ENCODE peak calls at places on chromosomes 7 and 10, in nine cellular contexts. One of them, this sample, is unnamed. For H3K9me3, the result is how much of the 10 kb centered on the place peaks cover.

GRCh38 chr10:104076743-104077160 is 8.9 kb downstream of the COL17A1 start:
- DNase-seq in GM23248: peak
- DNase-seq in neuronal stem cell: peak
- DNase-seq in tibial nerve: peak
- DNase-seq in naive thymus-derived CD4-positive, alpha-beta T cell: no peak
- DNase-seq in Peyer's patch: no peak
- DNase-seq in AG04450: no peak
- DNase-seq in upper lobe of right lung: no peak
- DNase-seq in PC-9: no peak
- DNase-seq in this sample: no peak

GRCh38 chr7:5643280-5643679 is 138.2 kb downstream of the RNF216 start:
- DNase-seq in upper lobe of right lung: no peak
- DNase-seq in Peyer's patch: peak
- DNase-seq in tibial nerve: no peak
- DNase-seq in GM23248: no peak
- DNase-seq in naive thymus-derived CD4-positive, alpha-beta T cell: peak
- DNase-seq in AG04450: no peak
- DNase-seq in neuronal stem cell: no peak
- DNase-seq in PC-9: peak
- DNase-seq in this sample: peak

GRCh38 chr10:21173964-21174669 is 277.0 kb upstream of the NEBL start:
- DNase-seq in neuronal stem cell: peak
- DNase-seq in tibial nerve: no peak
- DNase-seq in GM23248: peak
- DNase-seq in PC-9: peak
- DNase-seq in upper lobe of right lung: peak
- DNase-seq in Peyer's patch: no peak
- DNase-seq in AG04450: no peak
- DNase-seq in naive thymus-derived CD4-positive, alpha-beta T cell: no peak
- DNase-seq in this sample: no peak

GRCh38 chr10:20289055-20289454 is 472.8 kb downstream of the PLXDC2 start:
- DNase-seq in naive thymus-derived CD4-positive, alpha-beta T cell: no peak
- DNase-seq in neuronal stem cell: no peak
- DNase-seq in PC-9: no peak
- DNase-seq in upper lobe of right lung: no peak
- DNase-seq in Peyer's patch: no peak
- DNase-seq in AG04450: no peak
- DNase-seq in tibial nerve: no peak
- DNase-seq in GM23248: no peak
- DNase-seq in this sample: no peak

GRCh38 chr7:94344826-94345225 is 49.9 kb upstream of the COL1A2 start:
- DNase-seq in tibial nerve: no peak
- DNase-seq in upper lobe of right lung: no peak
- DNase-seq in naive thymus-derived CD4-positive, alpha-beta T cell: no peak
- DNase-seq in PC-9: no peak
- DNase-seq in GM23248: peak
- DNase-seq in neuronal stem cell: no peak
- DNase-seq in Peyer's patch: no peak
- DNase-seq in AG04450: no peak
- DNase-seq in this sample: no peak

GRCh38 chr7:87499494-87499893 is 24.0 kb upstream of the ABCB4 start:
- DNase-seq in GM23248: no peak
- DNase-seq in upper lobe of right lung: no peak
- DNase-seq in Peyer's patch: no peak
- DNase-seq in PC-9: no peak
- DNase-seq in AG04450: no peak
- DNase-seq in tibial nerve: no peak
- DNase-seq in neuronal stem cell: no peak
- DNase-seq in naive thymus-derived CD4-positive, alpha-beta T cell: no peak
- DNase-seq in this sample: no peak

GRCh38 chr10:74924251-74924954 is 98.0 kb downstream of the KAT6B start:
- DNase-seq in upper lobe of right lung: no peak
- DNase-seq in tibial nerve: no peak
- DNase-seq in Peyer's patch: no peak
- DNase-seq in neuronal stem cell: no peak
- DNase-seq in AG04450: peak
- DNase-seq in GM23248: peak
- DNase-seq in PC-9: peak
- DNase-seq in naive thymus-derived CD4-positive, alpha-beta T cell: no peak
- DNase-seq in this sample: no peak

GRCh38 chr7:110881731-110882130 is 209.2 kb upstream of the LRRN3 start:
- DNase-seq in PC-9: no peak
- DNase-seq in upper lobe of right lung: no peak
- DNase-seq in Peyer's patch: no peak
- DNase-seq in AG04450: no peak
- DNase-seq in neuronal stem cell: no peak
- DNase-seq in GM23248: no peak
- DNase-seq in naive thymus-derived CD4-positive, alpha-beta T cell: no peak
- DNase-seq in tibial nerve: no peak
- DNase-seq in this sample: no peak

GRCh38 chr7:32253245-32253644 is 183.0 kb upstream of the PDE1C start:
- DNase-seq in tibial nerve: no peak
- DNase-seq in PC-9: no peak
- DNase-seq in Peyer's patch: no peak
- DNase-seq in neuronal stem cell: no peak
- DNase-seq in naive thymus-derived CD4-positive, alpha-beta T cell: no peak
- DNase-seq in GM23248: no peak
- DNase-seq in upper lobe of right lung: no peak
- DNase-seq in AG04450: no peak
- DNase-seq in this sample: no peak

GRCh38 chr10:112349521-112350085 is 24.3 kb upstream of the ACSL5 start:
- DNase-seq in GM23248: no peak
- DNase-seq in naive thymus-derived CD4-positive, alpha-beta T cell: no peak
- DNase-seq in upper lobe of right lung: no peak
- DNase-seq in tibial nerve: no peak
- DNase-seq in neuronal stem cell: no peak
- DNase-seq in AG04450: no peak
- DNase-seq in Peyer's patch: no peak
- DNase-seq in PC-9: no peak
- DNase-seq in this sample: no peak

GRCh38 chr7:55533050-55533728 is 39.1 kb downstream of the VOPP1 start:
- DNase-seq in neuronal stem cell: no peak
- DNase-seq in AG04450: no peak
- DNase-seq in PC-9: peak
- DNase-seq in upper lobe of right lung: no peak
- DNase-seq in naive thymus-derived CD4-positive, alpha-beta T cell: peak
- DNase-seq in Peyer's patch: peak
- DNase-seq in GM23248: peak
- DNase-seq in tibial nerve: no peak
- DNase-seq in this sample: peak

GRCh38 chr7:111953611-111954010 is 252.6 kb downstream of the DOCK4 start:
- DNase-seq in upper lobe of right lung: no peak
- DNase-seq in neuronal stem cell: no peak
- DNase-seq in naive thymus-derived CD4-positive, alpha-beta T cell: no peak
- DNase-seq in Peyer's patch: no peak
- DNase-seq in PC-9: no peak
- DNase-seq in GM23248: peak
- DNase-seq in tibial nerve: no peak
- DNase-seq in AG04450: no peak
- DNase-seq in this sample: no peak

GRCh38 chr7:125847706-125848105 is 918.1 kb upstream of the POT1 start:
- DNase-seq in AG04450: no peak
- DNase-seq in neuronal stem cell: no peak
- DNase-seq in tibial nerve: no peak
- DNase-seq in PC-9: no peak
- DNase-seq in upper lobe of right lung: no peak
- DNase-seq in Peyer's patch: no peak
- DNase-seq in GM23248: no peak
- DNase-seq in naive thymus-derived CD4-positive, alpha-beta T cell: no peak
- DNase-seq in this sample: no peak

GRCh38 chr7:47337531-47337930 is 244.4 kb downstream of the TNS3 start:
- DNase-seq in upper lobe of right lung: no peak
- DNase-seq in neuronal stem cell: no peak
- DNase-seq in GM23248: peak
- DNase-seq in tibial nerve: no peak
- DNase-seq in Peyer's patch: no peak
- DNase-seq in PC-9: no peak
- DNase-seq in AG04450: no peak
- DNase-seq in naive thymus-derived CD4-positive, alpha-beta T cell: no peak
- DNase-seq in this sample: no peak

GRCh38 chr7:47337021-47337492 is 244.9 kb downstream of the TNS3 start:
- DNase-seq in Peyer's patch: no peak
- DNase-seq in upper lobe of right lung: no peak
- DNase-seq in AG04450: no peak
- DNase-seq in GM23248: no peak
- DNase-seq in tibial nerve: no peak
- DNase-seq in naive thymus-derived CD4-positive, alpha-beta T cell: no peak
- DNase-seq in PC-9: no peak
- DNase-seq in neuronal stem cell: no peak
- DNase-seq in this sample: no peak

GRCh38 chr7:47335557-47336177 is 246.2 kb downstream of the TNS3 start:
- DNase-seq in AG04450: no peak
- DNase-seq in PC-9: no peak
- DNase-seq in GM23248: peak
- DNase-seq in Peyer's patch: peak
- DNase-seq in upper lobe of right lung: no peak
- DNase-seq in tibial nerve: no peak
- DNase-seq in naive thymus-derived CD4-positive, alpha-beta T cell: no peak
- DNase-seq in neuronal stem cell: no peak
- DNase-seq in this sample: no peak

GRCh38 chr7:47335071-47335470 is 246.8 kb downstream of the TNS3 start:
- DNase-seq in PC-9: no peak
- DNase-seq in AG04450: no peak
- DNase-seq in GM23248: no peak
- DNase-seq in tibial nerve: no peak
- DNase-seq in neuronal stem cell: no peak
- DNase-seq in Peyer's patch: peak
- DNase-seq in upper lobe of right lung: no peak
- DNase-seq in naive thymus-derived CD4-positive, alpha-beta T cell: no peak
- DNase-seq in this sample: no peak

DNA sequence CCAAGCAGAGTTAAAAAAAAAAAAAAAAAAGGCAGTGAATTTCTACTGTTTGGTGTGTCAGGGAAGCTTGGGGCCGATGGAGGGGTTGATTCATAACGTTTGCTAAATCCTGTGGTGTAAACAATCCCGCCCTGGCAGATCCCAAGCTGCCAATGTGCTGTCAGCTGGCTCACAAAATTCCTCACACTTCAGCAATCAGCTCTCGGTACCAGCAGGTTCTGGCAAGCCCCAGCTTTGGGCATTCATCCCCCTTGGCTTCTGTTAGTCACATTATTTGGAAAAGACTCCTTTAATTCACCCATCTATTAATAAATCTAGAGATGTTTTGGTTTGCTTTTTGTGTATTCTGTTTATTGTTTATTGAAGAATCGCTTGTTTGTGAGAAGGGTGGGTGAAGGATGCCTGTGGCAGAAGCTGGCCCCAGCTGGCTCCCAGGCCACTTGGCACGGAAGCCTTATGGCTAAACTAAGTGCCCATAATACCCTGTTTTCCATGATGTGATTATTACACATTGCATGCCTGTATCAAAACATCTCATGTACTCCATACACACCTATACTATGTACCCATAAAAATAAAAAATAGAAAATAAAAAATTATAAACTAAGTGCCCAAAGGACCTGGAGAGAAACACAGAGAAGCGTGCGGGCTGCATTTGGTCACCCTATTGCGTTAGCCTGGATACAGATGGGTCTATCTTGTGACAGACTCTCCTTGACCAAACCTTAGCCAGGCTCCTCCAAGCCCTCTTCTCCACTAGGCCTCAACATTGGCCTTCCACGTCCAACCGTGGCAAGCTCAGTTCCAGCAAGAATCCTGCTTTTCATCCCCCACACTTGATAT is 245.5 kb downstream of the TNS3 start:
- DNase-seq in upper lobe of right lung: peak
- DNase-seq in neuronal stem cell: no peak
- DNase-seq in PC-9: no peak
- DNase-seq in AG04450: peak
- DNase-seq in tibial nerve: no peak
- DNase-seq in Peyer's patch: no peak
- DNase-seq in naive thymus-derived CD4-positive, alpha-beta T cell: no peak
- DNase-seq in GM23248: peak
- DNase-seq in this sample: no peak
- H3K27ac ChIP-seq in upper lobe of right lung: no peak
- H3K27ac ChIP-seq in neuronal stem cell: no peak
- H3K27ac ChIP-seq in PC-9: no peak
- H3K27ac ChIP-seq in AG04450: no peak
- H3K27ac ChIP-seq in tibial nerve: peak
- H3K27ac ChIP-seq in Peyer's patch: no peak
- H3K27ac ChIP-seq in naive thymus-derived CD4-positive, alpha-beta T cell: no peak
- H3K27ac ChIP-seq in GM23248: peak
- H3K27ac ChIP-seq in this sample: no peak

GRCh38 chr7:149527414-149527813 is 29.8 kb upstream of the ZNF746 start:
- DNase-seq in AG04450: no peak
- DNase-seq in tibial nerve: no peak
- DNase-seq in naive thymus-derived CD4-positive, alpha-beta T cell: no peak
- DNase-seq in upper lobe of right lung: no peak
- DNase-seq in PC-9: no peak
- DNase-seq in GM23248: no peak
- DNase-seq in Peyer's patch: no peak
- DNase-seq in neuronal stem cell: no peak
- DNase-seq in this sample: no peak
- H3K9me3 ChIP-seq in AG04450: under half
- H3K9me3 ChIP-seq in tibial nerve: under half
- H3K9me3 ChIP-seq in naive thymus-derived CD4-positive, alpha-beta T cell: under half
- H3K9me3 ChIP-seq in upper lobe of right lung: under half
- H3K9me3 ChIP-seq in PC-9: under half
- H3K9me3 ChIP-seq in GM23248: under half
- H3K9me3 ChIP-seq in Peyer's patch: under half
- H3K9me3 ChIP-seq in neuronal stem cell: under half
- H3K9me3 ChIP-seq in this sample: under half

DNA sequence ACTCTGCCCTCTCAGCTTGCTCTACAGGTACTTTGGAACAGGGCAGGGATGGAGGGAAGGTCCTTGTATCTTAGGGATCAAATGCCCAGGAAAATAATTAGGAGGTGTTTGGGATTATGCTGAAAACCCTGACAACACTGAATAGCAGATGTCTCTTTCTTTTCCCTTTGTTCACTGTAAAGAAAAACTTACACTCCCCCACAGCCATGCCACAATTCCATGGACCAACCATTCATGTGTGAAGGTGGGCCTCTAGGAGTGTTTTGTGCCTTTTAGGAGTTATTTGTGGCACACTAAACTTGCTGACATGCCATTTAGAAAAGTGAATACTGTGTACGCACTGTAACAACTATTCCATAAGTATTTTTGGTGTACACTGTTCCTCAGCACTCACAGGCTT is 108.1 kb downstream of the SNX10 start:
- DNase-seq in AG04450: no peak
- DNase-seq in Peyer's patch: no peak
- DNase-seq in PC-9: no peak
- DNase-seq in tibial nerve: no peak
- DNase-seq in upper lobe of right lung: no peak
- DNase-seq in GM23248: no peak
- DNase-seq in naive thymus-derived CD4-positive, alpha-beta T cell: no peak
- DNase-seq in neuronal stem cell: no peak
- DNase-seq in this sample: no peak
- H3K4me3 ChIP-seq in AG04450: no peak
- H3K4me3 ChIP-seq in Peyer's patch: no peak
- H3K4me3 ChIP-seq in PC-9: peak
- H3K4me3 ChIP-seq in tibial nerve: no peak
- H3K4me3 ChIP-seq in upper lobe of right lung: no peak
- H3K4me3 ChIP-seq in GM23248: no peak
- H3K4me3 ChIP-seq in naive thymus-derived CD4-positive, alpha-beta T cell: no peak
- H3K4me3 ChIP-seq in neuronal stem cell: no peak
- H3K4me3 ChIP-seq in this sample: no peak

DNA sequence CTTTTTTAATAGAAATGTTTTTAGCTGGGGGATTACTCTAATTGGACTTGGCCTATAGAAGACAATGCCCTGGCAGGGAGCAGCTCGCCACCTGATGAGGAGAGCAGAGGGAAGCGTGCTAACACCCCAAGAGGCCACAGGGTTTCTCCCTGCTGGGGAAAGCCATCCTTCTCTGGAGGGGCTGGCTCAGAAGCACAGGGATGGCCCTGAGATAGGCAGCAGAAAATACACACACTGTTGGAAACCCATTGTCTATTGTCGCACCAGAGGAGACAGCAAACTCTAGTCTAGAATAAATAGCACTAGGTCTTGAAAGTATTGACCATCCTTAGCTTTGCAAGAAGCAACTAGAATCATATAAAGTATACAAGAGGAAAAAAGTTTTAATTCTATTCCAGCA is 5.4 kb downstream of the COBL start:
- DNase-seq in naive thymus-derived CD4-positive, alpha-beta T cell: no peak
- DNase-seq in PC-9: no peak
- DNase-seq in tibial nerve: no peak
- DNase-seq in neuronal stem cell: no peak
- DNase-seq in AG04450: no peak
- DNase-seq in GM23248: no peak
- DNase-seq in upper lobe of right lung: no peak
- DNase-seq in Peyer's patch: no peak
- DNase-seq in this sample: no peak
- H3K27ac ChIP-seq in naive thymus-derived CD4-positive, alpha-beta T cell: no peak
- H3K27ac ChIP-seq in PC-9: no peak
- H3K27ac ChIP-seq in tibial nerve: no peak
- H3K27ac ChIP-seq in neuronal stem cell: no peak
- H3K27ac ChIP-seq in AG04450: no peak
- H3K27ac ChIP-seq in GM23248: no peak
- H3K27ac ChIP-seq in upper lobe of right lung: no peak
- H3K27ac ChIP-seq in Peyer's patch: no peak
- H3K27ac ChIP-seq in this sample: no peak

This sample was measured in CD4-positive, alpha-beta memory T cell.